ENCODE peak calls at places on chromosomes 5 and 9, in six cellular contexts. W, L, S, X, R and Z are unnamed samples. For H3K27me3, the result is how much of the 10 kb centered on the place peaks cover.

GRCh38 chr9:16671591-16672137 is 198.8 kb downstream of the BNC2 start:
- DNase-seq in W (no peak), L (peak), S (no peak), X (no peak), R (no peak), Z (no peak)

GRCh38 chr9:19493174-19493811 is 84.5 kb downstream of the ACER2 start:
- DNase-seq in W (peak), L (peak), S (peak), X (peak), R (peak), Z (no peak)

GRCh38 chr5:151108566-151108965 is 27.7 kb upstream of the TNIP1 start:
- DNase-seq in W (no peak), L (no peak), S (no peak), X (no peak), R (no peak), Z (peak)

GRCh38 chr5:142783601-142784291 is 13.6 kb downstream of the ARHGAP26 start:
- DNase-seq in W (peak), L (no peak), S (peak), X (no peak), R (no peak), Z (peak)

GRCh38 chr9:93829271-93830223 is 125.6 kb downstream of the BARX1 start:
- DNase-seq in W (no peak), L (no peak), S (peak), X (no peak), R (no peak), Z (no peak)

GRCh38 chr5:44536650-44537260 is 147.5 kb upstream of the FGF10 start:
- DNase-seq in W (no peak), L (peak), S (peak), X (no peak), R (peak), Z (no peak)

GRCh38 chr5:177334155-177334551 is 17.3 kb downstream of the LMAN2 start:
- DNase-seq in W (no peak), L (no peak), S (no peak), X (no peak), R (no peak), Z (no peak)

GRCh38 chr9:136686534-136686793 is 793 bp downstream of the AGPAT2 start:
- DNase-seq in W (no peak), L (no peak), S (no peak), X (no peak), R (no peak), Z (no peak)

GRCh38 chr5:95835682-95836405 is 13.3 kb upstream of the GLRX start:
- DNase-seq in W (no peak), L (no peak), S (no peak), X (no peak), R (no peak), Z (peak)

GRCh38 chr9:137320555-137321384 is 18.7 kb upstream of the NRARP start:
- DNase-seq in W (no peak), L (no peak), S (peak), X (peak), R (peak), Z (no peak)

GRCh38 chr5:32707394-32707997 is 3.6 kb upstream of the NPR3 start:
- DNase-seq in W (no peak), L (peak), S (peak), X (no peak), R (peak), Z (no peak)

GRCh38 chr9:107712390-107712789 is 222.8 kb upstream of the KLF4 start:
- DNase-seq in W (no peak), L (peak), S (no peak), X (no peak), R (no peak), Z (no peak)

GRCh38 chr5:35198096-35198495 is 32.2 kb downstream of the PRLR start:
- DNase-seq in W (peak), L (no peak), S (no peak), X (no peak), R (no peak), Z (no peak)

GRCh38 chr5:145962001-145962400 is 25.6 kb downstream of the SH3RF2 start:
- DNase-seq in W (no peak), L (no peak), S (no peak), X (no peak), R (no peak), Z (no peak)

GRCh38 chr9:16126042-16126441 is 573.2 kb downstream of the CCDC171 start:
- DNase-seq in W (no peak), L (no peak), S (no peak), X (no peak), R (no peak), Z (no peak)

GRCh38 chr9:72193478-72193881 is 44.2 kb downstream of the GDA start:
- DNase-seq in W (no peak), L (no peak), S (peak), X (no peak), R (peak), Z (no peak)

GRCh38 chr5:24633705-24634325 is 11.0 kb downstream of the CDH10 start:
- DNase-seq in W (no peak), L (peak), S (no peak), X (no peak), R (peak), Z (no peak)

DNA sequence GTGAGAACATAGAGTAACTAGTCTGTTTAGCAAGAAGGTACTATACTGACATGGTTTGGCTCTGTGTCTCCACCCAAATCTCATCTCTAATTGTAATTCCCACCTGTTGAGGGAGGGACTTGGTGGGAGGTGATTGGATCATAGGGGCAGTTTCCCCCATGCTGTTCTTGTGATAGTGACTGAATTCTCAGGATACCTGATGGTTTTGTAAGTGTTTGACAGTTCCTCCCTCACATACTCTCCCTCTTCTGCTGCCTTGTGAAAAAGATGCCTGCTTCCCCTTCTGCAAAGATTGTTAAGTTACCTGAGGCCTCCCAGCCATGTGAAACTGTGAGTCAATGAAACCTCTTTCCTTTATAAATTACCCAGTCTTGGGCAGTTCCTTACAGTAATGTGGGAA is 240.4 kb upstream of the ST8SIA4 start:
- DNase-seq in W (no peak), L (no peak), S (peak), X (no peak), R (peak), Z (no peak)
- H3K27me3 ChIP-seq in W (under half), L (under half), S (under half), X (under half), R (under half), Z (under half)

GRCh38 chr5:68221488-68221887 is 5.9 kb downstream of the PIK3R1 start:
- DNase-seq in W (no peak), L (no peak), S (no peak), X (no peak), R (no peak), Z (no peak)
- H3K4me3 ChIP-seq in W (no peak), L (no peak), S (no peak), X (no peak), R (no peak), Z (no peak)

GRCh38 chr5:1392801-1393565 is 48.1 kb upstream of the CLPTM1L start:
- DNase-seq in W (no peak), L (no peak), S (no peak), X (no peak), R (no peak), Z (no peak)
- H3K27me3 ChIP-seq in W (half or more), L (under half), S (under half), X (under half), R (under half), Z (under half)

GRCh38 chr9:129175515-129175824 is 2.6 kb downstream of the IER5L start:
- DNase-seq in W (no peak), L (no peak), S (no peak), X (no peak), R (no peak), Z (no peak)
- H3K4me3 ChIP-seq in W (peak), L (peak), S (peak), X (peak), R (peak), Z (peak)

GRCh38 chr9:98573749-98574278 is 134.9 kb downstream of the GABBR2 start:
- DNase-seq in W (no peak), L (no peak), S (peak), X (no peak), R (no peak), Z (no peak)
- H3K27me3 ChIP-seq in W (under half), L (under half), S (under half), X (under half), R (under half), Z (under half)

GRCh38 chr5:113102121-113102531 is 125.5 kb downstream of the DCP2 start:
- DNase-seq in W (no peak), L (no peak), S (no peak), X (no peak), R (no peak), Z (no peak)
- H3K4me3 ChIP-seq in W (no peak), L (no peak), S (no peak), X (no peak), R (no peak), Z (no peak)

DNA sequence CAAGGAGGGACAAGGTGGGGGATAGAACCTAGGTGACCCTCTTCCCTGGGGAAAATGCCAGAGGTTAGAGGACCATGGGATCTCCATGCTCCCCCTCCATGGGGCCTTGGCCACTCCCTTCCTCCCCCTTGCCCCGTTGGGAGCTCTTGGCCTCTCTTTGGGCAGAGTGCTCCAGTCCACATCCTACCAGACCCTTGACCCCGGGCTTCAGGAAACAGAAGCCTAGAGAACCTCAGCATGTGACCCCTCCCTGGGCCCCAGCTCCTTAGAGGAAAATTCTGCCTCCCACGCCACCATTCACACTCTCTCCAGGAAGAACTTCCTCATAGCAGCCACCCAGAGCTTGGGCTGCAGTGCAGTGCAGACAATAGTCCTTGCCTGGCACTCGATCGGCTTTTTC is 6.0 kb downstream of the LHX6 start:
- DNase-seq in W (no peak), L (no peak), S (no peak), X (no peak), R (no peak), Z (no peak)
- H3K27me3 ChIP-seq in W (half or more), L (half or more), S (half or more), X (under half), R (half or more), Z (under half)